ENCODE peak calls at places on chromosomes 11 and 22, in six cellular contexts. Q, Z, V, I, L and T are unnamed samples.

GRCh38 chr11:1776944-1777715 is 13.4 kb upstream of the CTSD start:
- DNase-seq in I (no peak), Z (no peak), Q (no peak), L (no peak), V (no peak), T (no peak)

GRCh38 chr11:61499816-61500491 is 8.6 kb upstream of the LRRC10B start:
- DNase-seq in Q (no peak), L (no peak), Z (no peak), V (no peak), I (no peak), T (no peak)

GRCh38 chr11:71474771-71475483 is 21.9 kb downstream of the NADSYN1 start:
- DNase-seq in Q (no peak), L (no peak), V (no peak), I (no peak), Z (no peak), T (no peak)

GRCh38 chr11:125887373-125888324 is at the start of gene HYLS1:
- DNase-seq in I (peak; percentile 95), Q (peak; percentile 92), L (peak; percentile 97), V (peak; percentile 98), Z (peak; percentile 89), T (peak; percentile 99)

GRCh38 chr11:77619576-77620198 is 17.9 kb downstream of the CLNS1A start:
- DNase-seq in Z (peak; percentile 12), I (no peak), V (peak; percentile 58), L (no peak), Q (no peak), T (peak; percentile 25)

GRCh38 chr22:41906822-41907221 is 8.1 kb downstream of the SHISA8 start:
- DNase-seq in V (no peak), Q (no peak), L (no peak), I (no peak), Z (no peak), T (no peak)

GRCh38 chr11:17683378-17684161 is 35.8 kb upstream of the MYOD1 start:
- DNase-seq in I (no peak), Z (no peak), Q (no peak), L (no peak), V (peak; percentile 48), T (peak; percentile 48)

GRCh38 chr11:14422052-14422813 is 63.2 kb upstream of the RRAS2 start:
- DNase-seq in V (peak; percentile 100), Q (peak; percentile 83), Z (peak; percentile 85), I (peak; percentile 57), L (peak; percentile 81), T (peak; percentile 100)

GRCh38 chr22:33785283-33785991 is 134.8 kb downstream of the LARGE1 start:
- DNase-seq in Q (no peak), I (no peak), V (peak; percentile 96), Z (no peak), L (no peak), T (no peak)

GRCh38 chr11:48034926-48035876 is 54.8 kb downstream of the PTPRJ start:
- DNase-seq in V (peak; percentile 54), Q (no peak), I (peak; percentile 40), Z (no peak), L (no peak), T (no peak)

GRCh38 chr11:117195761-117196160 is 3.4 kb upstream of the TAGLN start:
- DNase-seq in L (no peak), Q (no peak), Z (no peak), I (no peak), V (no peak), T (no peak)

GRCh38 chr11:118227865-118228785 is 3.3 kb upstream of the JAML start:
- DNase-seq in I (no peak), Q (no peak), Z (no peak), L (no peak), V (no peak), T (no peak)

GRCh38 chr11:19827399-19828135 is 114.9 kb downstream of the NAV2 start:
- DNase-seq in Q (no peak), L (no peak), I (no peak), Z (no peak), V (no peak), T (no peak)

GRCh38 chr11:39724404-39724803 is 1735.0 kb downstream of the LRRC4C start:
- DNase-seq in I (no peak), V (no peak), Q (no peak), Z (no peak), L (no peak), T (no peak)

GRCh38 chr11:2651054-2651617 is 48.7 kb downstream of the KCNQ1OT1 start:
- DNase-seq in Q (no peak), I (no peak), Z (no peak), V (no peak), L (no peak), T (no peak)

GRCh38 chr11:19844012-19844411 is 131.4 kb downstream of the NAV2 start:
- DNase-seq in I (no peak), Z (no peak), V (no peak), Q (no peak), L (no peak), T (no peak)

GRCh38 chr11:67238894-67239794 is 27.1 kb upstream of the GRK2 start:
- DNase-seq in Q (no peak), I (no peak), Z (no peak), L (no peak), V (peak; percentile 42), T (peak; percentile 51)

GRCh38 chr22:21933899-21934298 is 18.7 kb downstream of the PPM1F start:
- DNase-seq in V (no peak), L (no peak), Q (no peak), Z (no peak), I (no peak), T (no peak)

GRCh38 chr22:19972251-19972650 is 30.6 kb upstream of the TXNRD2 start:
- DNase-seq in I (no peak), Q (no peak), L (no peak), V (no peak), Z (no peak), T (no peak)

GRCh38 chr11:84316866-84317560 is 1030.8 kb upstream of the CCDC90B start:
- DNase-seq in I (no peak), V (peak; percentile 60), Q (peak; percentile 20), L (no peak), Z (no peak), T (no peak)

GRCh38 chr22:32528984-32529982 is 54.7 kb downstream of the FBXO7 start:
- DNase-seq in L (peak; percentile 86), I (peak; percentile 81), Q (peak; percentile 93), Z (peak; percentile 74), V (peak; percentile 93), T (peak; percentile 93)

GRCh38 chr11:47289856-47290255 is 19.9 kb downstream of the MADD start:
- DNase-seq in L (no peak), Q (no peak), Z (no peak), V (no peak), I (no peak), T (no peak)

GRCh38 chr22:44063462-44064371 is 39.6 kb downstream of the PARVB start:
- DNase-seq in L (no peak), V (no peak), Q (no peak), I (no peak), Z (no peak), T (no peak)

GRCh38 chr11:123166095-123166559 is 28.9 kb downstream of the CLMP start:
- DNase-seq in I (no peak), Q (peak; percentile 77), V (peak; percentile 61), Z (no peak), L (peak; percentile 71), T (peak; percentile 51)

GRCh38 chr11:3001496-3001895 is 9.4 kb upstream of the NAP1L4 start:
- DNase-seq in V (no peak), I (peak; percentile 79), Z (no peak), Q (no peak), L (peak; percentile 51), T (no peak)

GRCh38 chr11:83773950-83774880 is 488.0 kb upstream of the CCDC90B start:
- DNase-seq in I (no peak), Z (no peak), Q (no peak), V (peak; percentile 71), L (no peak), T (no peak)

GRCh38 chr22:38203090-38203810 is 1.5 kb downstream of the MAFF start:
- DNase-seq in L (peak; percentile 85), V (peak; percentile 48), I (peak; percentile 85), Z (no peak), Q (peak; percentile 63), T (peak; percentile 52)

GRCh38 chr22:38203855-38204497 is 2.2 kb downstream of the MAFF start:
- DNase-seq in I (no peak), Q (no peak), Z (no peak), V (peak; percentile 81), L (no peak), T (peak; percentile 81)

GRCh38 chr22:38204784-38205183 is 3.0 kb downstream of the MAFF start:
- DNase-seq in Q (no peak), I (no peak), Z (no peak), L (no peak), V (peak; percentile 31), T (no peak)

GRCh38 chr22:38207898-38208432 is 6.2 kb downstream of the MAFF start:
- DNase-seq in Q (no peak), L (no peak), I (no peak), Z (no peak), V (no peak), T (no peak)

GRCh38 chr22:38205261-38206128 is 3.7 kb downstream of the MAFF start:
- DNase-seq in Z (no peak), V (peak; percentile 93), I (no peak), Q (peak; percentile 93), L (no peak), T (peak; percentile 68)
- H3K4me3 ChIP-seq in Z (no peak overlapping the region), V (peak overlapping the region; percentile 83), I (peak overlapping the region; percentile 7), Q (no peak overlapping the region), L (no peak overlapping the region), T (peak overlapping the region; percentile 33)

GRCh38 chr11:64341429-64341828 is 1.4 kb downstream of the CCDC88B start:
- DNase-seq in V (no peak), Q (no peak), I (no peak), L (peak; percentile 65), Z (no peak), T (no peak)
- H3K4me3 ChIP-seq in V (no peak overlapping the region), Q (no peak overlapping the region), I (no peak overlapping the region), L (no peak overlapping the region), Z (no peak overlapping the region), T (no peak overlapping the region)

DNA sequence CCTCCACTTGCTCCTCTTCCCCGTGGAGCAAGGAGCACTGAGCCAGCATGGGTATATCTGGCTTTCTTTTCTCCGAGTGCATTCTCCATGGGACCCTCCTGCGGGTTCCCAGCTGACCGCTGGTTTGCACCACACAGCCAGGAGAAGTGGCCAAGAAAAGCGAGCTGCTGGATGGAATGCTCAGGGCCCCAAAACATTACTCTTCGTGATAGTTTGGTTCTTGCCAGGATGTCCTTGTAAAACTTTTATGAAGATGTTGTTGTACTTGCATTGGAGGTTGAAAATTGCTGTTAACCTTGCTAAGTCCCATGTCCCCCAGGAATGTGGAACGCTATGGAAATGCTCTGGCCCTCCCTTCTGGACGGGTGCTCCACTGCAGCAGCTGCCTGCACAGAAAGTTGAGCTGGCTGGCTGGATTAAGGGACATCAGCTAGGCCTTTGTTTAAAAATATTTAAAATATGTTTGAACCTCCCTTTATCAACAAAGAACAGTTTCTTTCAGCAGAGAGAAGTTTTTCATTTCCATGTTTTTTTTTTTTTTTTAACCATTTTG is 68.7 kb downstream of the ZNRF3 start:
- DNase-seq in Q (peak; percentile 24), L (no peak), Z (no peak), V (no peak), I (no peak), T (peak; percentile 52)
- H3K4me3 ChIP-seq in Q (no peak overlapping the region), L (no peak overlapping the region), Z (no peak overlapping the region), V (no peak overlapping the region), I (no peak overlapping the region), T (no peak overlapping the region)

GRCh38 chr11:9462172-9462799 is 1.5 kb downstream of the ZNF143 start:
- DNase-seq in Z (no peak), V (peak; percentile 33), L (peak; percentile 33), Q (no peak), I (no peak), T (peak; percentile 30)
- H3K4me3 ChIP-seq in Z (peak overlapping the region; percentile 83), V (peak overlapping the region; percentile 79), L (peak overlapping the region; percentile 74), Q (peak overlapping the region; percentile 95), I (peak overlapping the region; percentile 72), T (peak overlapping the region; percentile 61)